ENCODE peak calls at places on chromosomes 3 and 15, in nine cellular contexts. F is body of pancreas, K is tibial nerve, Q is omental fat pad, V is mesothelial cell of epicardium, N is AG04450, E is fibroblast of pulmonary artery, D is epithelial cell of esophagus, C is AG09319. R is an unnamed sample.
A peak's percentile ranks its signal among the peaks of the same experiment; 100 is the strongest.

GRCh38 chr3:147394168-147394941 is 12.0 kb downstream of the ZIC4 start:
- DNase-seq in F (no peak), K (no peak), Q (no peak), V (no peak), N (no peak), E (no peak), D (no peak), C (no peak), R (no peak)

GRCh38 chr3:100804631-100805030 is 95.3 kb downstream of the TFG start:
- DNase-seq in F (no peak), K (no peak), Q (no peak), V (no peak), N (no peak), E (no peak), D (no peak), C (no peak), R (no peak)

GRCh38 chr15:67059127-67059553 is 6.3 kb upstream of the SMAD3 start:
- DNase-seq in F (peak; percentile 95), K (no peak), Q (no peak), V (no peak), N (no peak), E (no peak), D (no peak), C (no peak), R (no peak)

GRCh38 chr15:101121511-101122090 is 130.2 kb downstream of the CHSY1 start:
- DNase-seq in F (peak; percentile 49), K (peak; percentile 27), Q (no peak), V (no peak), N (no peak), E (peak; percentile 69), D (peak; percentile 29), C (peak; percentile 37), R (peak; percentile 62)

GRCh38 chr15:23532019-23532418 is 33.5 kb upstream of the MKRN3 start:
- DNase-seq in F (peak; percentile 71), K (no peak), Q (no peak), V (no peak), N (no peak), E (peak; percentile 33), D (peak; percentile 39), C (no peak), R (no peak)

GRCh38 chr3:195807681-195808121 is 4.0 kb downstream of the MUC4 start:
- DNase-seq in F (no peak), K (no peak), Q (no peak), V (no peak), N (no peak), E (no peak), D (no peak), C (no peak), R (no peak)

GRCh38 chr3:11534783-11535081 is 109.0 kb downstream of the VGLL4 start:
- DNase-seq in F (no peak), K (no peak), Q (no peak), V (no peak), N (no peak), E (no peak), D (no peak), C (no peak), R (no peak)

GRCh38 chr3:81732642-81733041 is 28.8 kb downstream of the GBE1 start:
- DNase-seq in F (no peak), K (no peak), Q (no peak), V (no peak), N (no peak), E (no peak), D (no peak), C (no peak), R (no peak)

GRCh38 chr3:138768946-138769345 is 65.8 kb downstream of the PIK3CB start:
- DNase-seq in F (no peak), K (no peak), Q (no peak), V (no peak), N (no peak), E (no peak), D (no peak), C (no peak), R (no peak)

GRCh38 chr3:188469228-188469885 is 315.4 kb downstream of the LPP start:
- DNase-seq in F (no peak), K (peak; percentile 21), Q (no peak), V (no peak), N (no peak), E (peak; percentile 52), D (no peak), C (peak; percentile 73), R (no peak)

GRCh38 chr3:52330194-52330805 is 14.2 kb downstream of the DNAH1 start:
- DNase-seq in F (no peak), K (no peak), Q (no peak), V (no peak), N (no peak), E (no peak), D (no peak), C (no peak), R (no peak)

GRCh38 chr3:175346573-175347356 is 487.6 kb downstream of the NAALADL2 start:
- DNase-seq in F (peak; percentile 33), K (peak; percentile 15), Q (no peak), V (no peak), N (peak; percentile 81), E (peak; percentile 90), D (peak; percentile 95), C (peak; percentile 72), R (peak; percentile 79)

GRCh38 chr3:39183231-39184080 is 8.9 kb downstream of the XIRP1 start:
- DNase-seq in F (no peak), K (no peak), Q (no peak), V (no peak), N (no peak), E (no peak), D (no peak), C (no peak), R (no peak)

GRCh38 chr3:39178553-39178952 is 13.8 kb downstream of the XIRP1 start:
- DNase-seq in F (no peak), K (no peak), Q (no peak), V (no peak), N (no peak), E (peak; percentile 63), D (no peak), C (no peak), R (no peak)

GRCh38 chr3:39181408-39182335 is 10.7 kb downstream of the XIRP1 start:
- DNase-seq in F (no peak), K (no peak), Q (no peak), V (no peak), N (no peak), E (no peak), D (no peak), C (no peak), R (no peak)

GRCh38 chr3:39180183-39180545 is 12.2 kb downstream of the XIRP1 start:
- DNase-seq in F (no peak), K (no peak), Q (no peak), V (no peak), N (no peak), E (no peak), D (peak; percentile 13), C (no peak), R (no peak)

GRCh38 chr3:39180546-39181346 is 11.6 kb downstream of the XIRP1 start:
- DNase-seq in F (peak; percentile 98), K (peak; percentile 85), Q (peak; percentile 59), V (peak; percentile 74), N (no peak), E (peak; percentile 85), D (peak; percentile 87), C (no peak), R (peak; percentile 89)
- TF ChIP-seq CTCF in F (no peak), K (peak; percentile 19), Q (no peak), V (no peak), N (peak; percentile 7), E (peak; percentile 27), D (peak; percentile 30), C (peak; percentile 26), R (no peak)

DNA sequence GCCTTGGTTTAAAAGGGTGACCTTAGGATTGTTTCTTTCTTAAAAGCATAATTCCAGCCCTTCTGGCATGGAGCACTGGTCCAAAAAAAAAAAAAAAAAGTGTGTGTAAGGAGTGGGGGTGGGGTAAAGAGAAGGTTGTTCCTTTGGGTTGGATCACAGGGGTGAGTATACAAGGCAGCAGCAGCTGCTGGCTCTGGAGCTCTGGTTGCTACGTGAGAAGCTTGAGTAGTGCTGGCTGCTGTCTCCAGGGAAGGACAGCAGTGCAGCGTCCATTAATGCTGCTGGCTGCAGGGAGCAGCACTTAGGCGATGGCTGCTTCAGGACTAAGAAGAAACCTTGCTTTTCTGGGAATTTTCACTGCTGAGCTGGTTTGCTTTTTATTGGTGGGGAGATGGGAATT is 2.3 kb downstream of the SETD5 start:
- DNase-seq in F (peak; percentile 86), K (peak; percentile 42), Q (no peak), V (peak; percentile 25), N (peak; percentile 92), E (peak; percentile 96), D (peak; percentile 83), C (peak; percentile 91), R (peak; percentile 26)
- TF ChIP-seq CTCF in F (no peak), K (no peak), Q (no peak), V (no peak), N (peak; percentile 33), E (no peak), D (no peak), C (no peak), R (no peak)

GRCh38 chr15:74955796-74956647 is 550 bp downstream of the RPP25 start:
- DNase-seq in F (peak; percentile 87), K (peak; percentile 55), Q (no peak), V (peak; percentile 27), N (no peak), E (peak; percentile 82), D (peak; percentile 71), C (no peak), R (peak; percentile 83)
- TF ChIP-seq CTCF in F (peak; percentile 32), K (peak; percentile 50), Q (no peak), V (no peak), N (peak; percentile 45), E (peak; percentile 38), D (peak; percentile 41), C (peak; percentile 43), R (peak; percentile 49)

GRCh38 chr15:99906356-99906755 is 173.1 kb upstream of the LYSMD4 start:
- DNase-seq in F (no peak), K (no peak), Q (no peak), V (no peak), N (no peak), E (no peak), D (no peak), C (no peak), R (no peak)

GRCh38 chr15:99907698-99908097 is 174.5 kb upstream of the LYSMD4 start:
- DNase-seq in F (no peak), K (no peak), Q (no peak), V (no peak), N (no peak), E (no peak), D (no peak), C (no peak), R (no peak)

GRCh38 chr15:99911824-99912223 is 178.6 kb upstream of the LYSMD4 start:
- DNase-seq in F (no peak), K (no peak), Q (no peak), V (no peak), N (no peak), E (peak; percentile 58), D (no peak), C (no peak), R (no peak)

GRCh38 chr15:99906793-99907192 is 173.6 kb upstream of the LYSMD4 start:
- DNase-seq in F (no peak), K (no peak), Q (no peak), V (no peak), N (no peak), E (no peak), D (peak; percentile 35), C (no peak), R (no peak)

DNA sequence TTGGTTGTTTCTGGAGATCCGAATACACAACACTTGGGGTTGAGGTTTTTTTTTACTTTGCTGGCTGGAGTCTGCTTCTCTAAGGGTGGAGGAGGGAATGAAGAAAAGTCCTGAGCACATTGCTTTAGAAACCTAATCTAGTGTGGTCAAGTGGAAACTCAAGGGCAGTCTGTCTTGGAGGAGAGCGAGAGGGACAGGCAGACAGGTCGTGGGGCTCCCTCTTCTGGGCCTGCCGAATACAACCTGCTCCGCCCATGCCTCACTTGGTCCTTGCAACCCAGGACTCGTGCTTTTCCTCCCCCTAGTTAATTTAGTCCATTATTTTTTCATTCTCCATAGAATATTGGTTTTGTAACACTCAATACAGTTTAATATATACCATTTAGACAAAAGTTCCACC is 176.7 kb upstream of the LYSMD4 start:
- DNase-seq in F (no peak), K (no peak), Q (no peak), V (no peak), N (no peak), E (no peak), D (no peak), C (no peak), R (no peak)
- TF ChIP-seq CTCF in F (no peak), K (no peak), Q (no peak), V (no peak), N (peak; percentile 17), E (peak; percentile 12), D (peak; percentile 25), C (no peak), R (no peak)